ENCODE peak calls at places on chromosome 5, in four cellular contexts. A is H9, V is IMR-90, D is H1. P is an unnamed sample.

GRCh38 chr5:66246621-66247020 is 102.5 kb downstream of the SREK1 start:
- DNase-seq in A (no peak), V (peak), D (no peak), P (no peak)

GRCh38 chr5:66454186-66455078 is 141.8 kb upstream of the MAST4 start:
- DNase-seq in A (no peak), V (no peak), D (no peak), P (no peak)

GRCh38 chr5:112419596-112420110 is 576 bp upstream of the EPB41L4A start:
- DNase-seq in A (peak), V (no peak), D (peak), P (peak)

GRCh38 chr5:40676643-40677333 is 2.9 kb upstream of the PTGER4 start:
- DNase-seq in A (peak), V (peak), D (no peak), P (no peak)

GRCh38 chr5:176619203-176619568 is 9.2 kb upstream of the GPRIN1 start:
- DNase-seq in A (peak), V (peak), D (peak), P (peak)

GRCh38 chr5:137393196-137393993 is 105.7 kb downstream of the SPOCK1 start:
- DNase-seq in A (no peak), V (no peak), D (no peak), P (no peak)

GRCh38 chr5:3394877-3395599 is 200.6 kb upstream of the IRX1 start:
- DNase-seq in A (no peak), V (no peak), D (no peak), P (no peak)

GRCh38 chr5:120552638-120553037 is 88.5 kb downstream of the PRR16 start:
- DNase-seq in A (no peak), V (peak), D (no peak), P (no peak)

GRCh38 chr5:123035320-123035949 is 1.1 kb downstream of the PPIC start:
- DNase-seq in A (peak), V (peak), D (peak), P (peak)

DNA sequence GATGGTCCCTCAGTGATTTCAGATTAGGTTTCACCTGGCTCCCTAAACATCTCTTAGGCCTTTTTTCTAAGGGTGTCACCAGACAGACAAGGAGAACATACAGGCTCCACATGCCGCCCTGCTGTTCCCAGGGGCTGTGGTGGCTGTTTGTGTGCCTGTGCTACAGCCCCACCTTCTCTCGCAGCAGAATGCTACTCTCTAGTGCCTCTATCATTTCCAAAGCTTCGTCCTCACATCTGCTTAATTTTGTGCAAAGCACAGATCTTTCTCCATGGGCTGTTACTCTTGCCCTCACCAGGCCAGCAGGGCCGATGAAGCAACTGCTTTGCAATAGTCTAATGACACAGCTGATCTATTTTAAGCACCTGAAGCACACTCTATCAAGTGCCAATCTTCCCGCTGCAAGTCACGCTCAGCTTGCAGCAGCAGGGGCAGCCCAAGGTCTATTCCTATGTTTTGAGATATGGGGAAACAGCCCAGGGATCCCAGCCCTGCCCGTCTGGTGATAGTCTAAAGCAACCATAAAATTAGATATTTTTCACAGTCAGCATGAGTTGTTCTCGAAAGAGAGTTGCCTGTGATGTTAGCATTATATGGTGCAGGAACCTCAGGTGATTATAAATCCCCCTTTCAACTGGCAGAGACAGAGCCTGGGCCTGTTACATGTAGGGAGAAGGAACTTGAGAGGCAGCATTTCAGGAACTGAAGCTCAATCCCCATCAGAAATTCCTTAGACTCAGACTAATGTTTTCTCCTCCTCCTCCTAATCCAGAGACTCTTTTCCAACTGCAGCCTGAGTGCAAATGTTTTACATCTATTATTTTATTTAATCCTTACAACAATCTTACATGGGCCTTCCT is 12.7 kb downstream of the ABLIM3 start:
- DNase-seq in A (no peak), V (peak), D (no peak), P (no peak)
- H2BK5ac ChIP-seq in A (no peak), V (peak), D (no peak), P (no peak)

GRCh38 chr5:179343021-179343781 is 2.1 kb downstream of the ADAMTS2 start:
- DNase-seq in A (no peak), V (no peak), D (no peak), P (no peak)

GRCh38 chr5:179343902-179344300 is 1.4 kb downstream of the ADAMTS2 start:
- DNase-seq in A (peak), V (peak), D (peak), P (peak)

GRCh38 chr5:179345179-179345428 is 157 bp downstream of the ADAMTS2 start:
- DNase-seq in A (no peak), V (no peak), D (peak), P (no peak)

GRCh38 chr5:179345429-179346321 is at the start of gene ADAMTS2:
- DNase-seq in A (peak), V (peak), D (peak), P (peak)

GRCh38 chr5:179344301-179345178 is 721 bp downstream of the ADAMTS2 start:
- DNase-seq in A (no peak), V (peak), D (peak), P (peak)
- H2BK5ac ChIP-seq in A (no peak), V (peak), D (no peak), P (no peak)

GRCh38 chr5:138752951-138753793 is at the start of gene CTNNA1:
- DNase-seq in A (peak), V (peak), D (peak), P (peak)
- H2BK5ac ChIP-seq in A (no peak), V (peak), D (peak), P (peak)

DNA sequence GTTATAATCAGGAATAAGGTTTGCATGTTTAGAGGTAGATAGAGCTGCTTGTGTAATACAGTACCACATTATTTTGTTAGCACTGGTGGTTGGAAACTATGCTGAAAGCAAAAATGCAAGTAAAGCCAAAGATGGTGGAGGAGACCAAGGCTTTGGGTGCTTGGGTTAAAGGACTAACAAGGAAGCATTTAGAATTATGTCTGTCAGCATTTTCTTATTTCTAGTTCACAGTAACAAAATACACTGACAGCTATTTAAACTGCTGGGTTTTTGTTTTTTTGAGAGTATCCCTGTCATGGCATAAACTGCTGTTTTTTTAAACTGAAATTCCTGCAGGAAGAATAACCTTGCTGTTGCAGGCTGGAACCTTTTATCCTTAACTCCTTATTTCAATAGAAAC is 6.5 kb downstream of the HMGXB3 start:
- DNase-seq in A (no peak), V (no peak), D (no peak), P (no peak)
- H2BK5ac ChIP-seq in A (no peak), V (no peak), D (no peak), P (no peak)

DNA sequence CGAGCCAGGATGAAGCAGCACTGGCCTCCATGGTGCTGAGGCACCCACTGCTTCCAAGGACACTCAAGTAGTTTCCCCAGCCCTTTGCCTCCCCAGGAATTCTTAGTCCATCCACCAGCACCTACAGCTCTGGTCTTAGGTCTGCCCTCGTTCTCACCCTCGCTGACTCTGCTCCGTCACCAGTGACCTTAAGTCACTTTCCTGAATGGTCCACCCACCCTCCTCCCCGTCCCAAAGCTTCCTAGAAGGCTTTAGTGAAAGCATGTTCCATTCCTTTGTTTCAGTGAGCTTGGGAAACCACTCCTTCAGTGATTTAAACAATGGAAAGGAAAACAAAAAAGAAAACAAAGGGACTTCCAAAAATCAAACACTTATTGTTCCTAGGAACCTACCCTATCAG is 54.6 kb upstream of the MAP3K1 start:
- DNase-seq in A (no peak), V (no peak), D (no peak), P (peak)
- H2BK5ac ChIP-seq in A (no peak), V (no peak), D (no peak), P (no peak)

GRCh38 chr5:146828385-146828784 is 50.2 kb downstream of the PPP2R2B start:
- DNase-seq in A (no peak), V (no peak), D (no peak), P (no peak)

GRCh38 chr5:146820987-146821386 is 57.6 kb downstream of the PPP2R2B start:
- DNase-seq in A (no peak), V (no peak), D (no peak), P (no peak)

GRCh38 chr5:146825033-146825432 is 53.5 kb downstream of the PPP2R2B start:
- DNase-seq in A (peak), V (peak), D (peak), P (peak)
- H2BK5ac ChIP-seq in A (no peak), V (no peak), D (no peak), P (no peak)

GRCh38 chr5:157612071-157612476 is 36.5 kb upstream of the ADAM19 start:
- DNase-seq in A (no peak), V (no peak), D (no peak), P (no peak)

GRCh38 chr5:157610990-157611389 is 35.4 kb upstream of the ADAM19 start:
- DNase-seq in A (no peak), V (no peak), D (no peak), P (no peak)

GRCh38 chr5:157612581-157612980 is 37.0 kb upstream of the ADAM19 start:
- DNase-seq in A (no peak), V (no peak), D (no peak), P (no peak)

GRCh38 chr5:157613385-157614245 is 38.0 kb upstream of the ADAM19 start:
- DNase-seq in A (no peak), V (no peak), D (no peak), P (no peak)

GRCh38 chr5:157611571-157612067 is 36.0 kb upstream of the ADAM19 start:
- DNase-seq in A (no peak), V (no peak), D (no peak), P (no peak)
- H2BK5ac ChIP-seq in A (no peak), V (no peak), D (no peak), P (no peak)

DNA sequence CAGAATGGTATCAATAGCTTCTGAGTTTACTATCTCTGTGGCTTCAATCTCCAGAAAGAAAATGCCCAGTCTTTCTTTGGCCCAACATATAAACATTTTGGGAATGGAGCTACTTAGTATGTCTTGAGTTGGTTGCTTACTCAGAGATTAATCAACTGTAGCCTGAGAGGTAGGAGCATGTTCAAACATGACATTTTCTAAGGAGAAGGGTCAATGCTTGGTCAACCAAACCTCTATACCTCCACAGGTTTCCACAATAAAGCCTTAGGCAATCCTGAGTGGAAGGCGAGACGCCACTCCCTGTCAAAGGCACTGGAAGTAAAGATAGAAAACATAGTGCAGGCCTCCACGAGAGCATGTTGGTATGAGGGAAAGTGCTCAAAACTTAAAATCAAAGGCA is 411.4 kb downstream of the KCTD16 start:
- DNase-seq in A (no peak), V (no peak), D (no peak), P (no peak)
- H2BK5ac ChIP-seq in A (no peak), V (no peak), D (no peak), P (no peak)

GRCh38 chr5:134511796-134512660 is 13.4 kb upstream of the JADE2 start:
- DNase-seq in A (peak), V (peak), D (peak), P (no peak)
- H2BK5ac ChIP-seq in A (no peak), V (peak), D (peak), P (no peak)

P was measured in neuronal stem cell.